ENCODE peak calls at places on chromosomes 6 and 20, in nine cellular contexts. Z is SK-N-SH, P is heart left ventricle, N is heart right ventricle, I is aorta, Q is pancreas, S is tibial nerve, E is fibroblast of lung, V is right atrium auricular region. J is an unnamed sample. For H3K27me3, the result is how much of the 10 kb centered on the place peaks cover.

GRCh38 chr6:122652431-122652830 is 42.2 kb downstream of the PKIB start:
- DNase-seq in Z (no peak), Q (no peak), S (no peak), P (no peak), I (no peak), E (peak), V (no peak), N (no peak), J (no peak)

GRCh38 chr20:25076731-25077609 is 5.0 kb downstream of the VSX1 start:
- DNase-seq in I (no peak), N (no peak), V (peak), P (no peak), Q (no peak), Z (peak), S (no peak), E (no peak), J (no peak)

GRCh38 chr6:30749554-30750378 is 5.4 kb upstream of the IER3 start:
- DNase-seq in E (no peak), N (no peak), V (no peak), S (no peak), Z (no peak), P (no peak), I (no peak), Q (peak), J (no peak)

GRCh38 chr20:24979036-24979960 is 13.3 kb downstream of the APMAP start:
- DNase-seq in Z (no peak), S (no peak), Q (no peak), N (no peak), E (no peak), P (peak), I (no peak), V (peak), J (no peak)

GRCh38 chr6:13406781-13407180 is 78.4 kb upstream of the TBC1D7 start:
- DNase-seq in V (no peak), Q (no peak), N (peak), S (no peak), P (peak), Z (no peak), I (no peak), E (no peak), J (no peak)

GRCh38 chr6:159973951-159974350 is 5.1 kb downstream of the IGF2R start:
- DNase-seq in P (no peak), Q (no peak), I (no peak), N (no peak), V (no peak), S (no peak), Z (no peak), E (peak), J (no peak)

GRCh38 chr6:41846666-41847237 is 48.4 kb downstream of the USP49 start:
- DNase-seq in P (peak), S (no peak), V (no peak), N (peak), E (peak), Q (no peak), I (no peak), Z (peak), J (no peak)

GRCh38 chr6:166602928-166603690 is 16.6 kb upstream of the RAMACL start:
- DNase-seq in Z (no peak), N (peak), Q (no peak), S (no peak), E (no peak), P (no peak), V (no peak), I (no peak), J (no peak)

GRCh38 chr6:87756858-87757257 is 54.8 kb upstream of the AKIRIN2 start:
- DNase-seq in I (no peak), S (no peak), Z (no peak), Q (no peak), E (peak), P (no peak), N (no peak), V (peak), J (no peak)

GRCh38 chr6:107621216-107621940 is 131.5 kb downstream of the SOBP start:
- DNase-seq in I (no peak), P (no peak), Q (no peak), N (no peak), S (no peak), Z (no peak), E (no peak), V (no peak), J (no peak)

GRCh38 chr20:50874758-50875665 is 56.2 kb downstream of the ADNP start:
- DNase-seq in V (no peak), S (no peak), Q (peak), I (no peak), Z (no peak), N (no peak), P (no peak), E (no peak), J (no peak)

GRCh38 chr6:90497411-90497810 is 89.5 kb downstream of the MAP3K7 start:
- DNase-seq in P (no peak), Q (no peak), Z (no peak), I (no peak), S (no peak), N (no peak), V (no peak), E (no peak), J (no peak)

GRCh38 chr6:35262596-35262995 is 3.1 kb downstream of the ZNF76 start:
- DNase-seq in Z (no peak), N (no peak), E (peak), I (no peak), Q (no peak), V (no peak), P (no peak), S (no peak), J (no peak)

GRCh38 chr6:18308070-18308735 is 43.9 kb upstream of the DEK start:
- DNase-seq in Z (no peak), S (no peak), I (no peak), Q (no peak), E (peak), P (no peak), N (no peak), V (no peak), J (no peak)

GRCh38 chr6:7954477-7955200 is 44.1 kb upstream of the TXNDC5 start:
- DNase-seq in E (no peak), N (no peak), V (no peak), Q (no peak), I (no peak), Z (no peak), P (no peak), S (no peak), J (no peak)

GRCh38 chr6:6556738-6557503 is 31.6 kb upstream of the LY86 start:
- DNase-seq in E (peak), S (no peak), N (peak), I (no peak), Z (peak), Q (peak), V (no peak), P (peak), J (no peak)

GRCh38 chr20:64136004-64136710 is 28.1 kb upstream of the MYT1 start:
- DNase-seq in V (no peak), P (no peak), S (no peak), I (peak), Q (peak), N (no peak), Z (no peak), E (no peak), J (no peak)

GRCh38 chr6:170160031-170160627 is 130.7 kb downstream of the DLL1 start:
- DNase-seq in N (no peak), P (no peak), Q (no peak), I (no peak), V (no peak), Z (no peak), S (no peak), E (no peak), J (no peak)

GRCh38 chr6:36196880-36197548 is 470 bp downstream of the BRPF3 start:
- DNase-seq in E (peak), S (peak), P (peak), Q (peak), N (peak), I (peak), Z (peak), V (peak), J (peak)

GRCh38 chr20:22682381-22682780 is 98.0 kb upstream of the FOXA2 start:
- DNase-seq in Z (no peak), P (no peak), Q (no peak), E (no peak), N (no peak), S (no peak), V (peak), I (no peak), J (no peak)

GRCh38 chr6:118787746-118788419 is 106.1 kb upstream of the ASF1A start:
- DNase-seq in Q (no peak), Z (no peak), V (peak), E (peak), I (peak), P (peak), S (no peak), N (peak), J (no peak)

GRCh38 chr6:165889636-165890403 is 226.8 kb upstream of the PDE10A start:
- DNase-seq in P (no peak), E (peak), S (no peak), V (no peak), Z (peak), N (peak), Q (no peak), I (no peak), J (no peak)

GRCh38 chr20:51014797-51015722 is 7.8 kb downstream of the KCNG1 start:
- DNase-seq in V (peak), P (no peak), S (no peak), Z (peak), N (peak), E (peak), I (no peak), Q (peak), J (no peak)

DNA sequence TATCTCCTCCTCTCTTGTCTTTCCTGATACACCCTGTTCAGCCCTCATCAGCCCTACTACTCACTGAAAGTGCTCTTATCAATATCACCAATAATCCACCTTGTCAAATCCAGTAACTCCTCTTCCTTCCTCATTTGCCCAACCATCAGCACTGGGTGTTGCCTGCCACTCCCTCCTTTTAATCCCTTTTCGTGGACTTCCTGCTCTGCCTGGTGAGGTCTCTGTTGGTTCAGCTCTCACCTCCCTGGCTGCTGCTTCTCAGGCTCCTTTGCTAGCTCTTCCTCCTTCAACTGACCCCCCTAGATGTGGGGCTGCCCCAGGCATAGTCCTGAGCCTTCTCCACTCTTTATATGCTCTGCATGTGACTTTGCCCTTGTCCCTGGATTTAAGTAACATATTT is 92.5 kb downstream of the PREP start:
- DNase-seq in Q (no peak), N (no peak), S (no peak), E (no peak), V (no peak), I (no peak), P (no peak), Z (no peak), J (no peak)
- H3K27ac ChIP-seq in Q (no peak), N (no peak), S (no peak), E (no peak), V (no peak), I (no peak), P (no peak), Z (no peak), J (no peak)

GRCh38 chr6:374956-375355 is 16.6 kb upstream of the IRF4 start:
- DNase-seq in I (no peak), Q (peak), N (no peak), Z (no peak), S (no peak), V (no peak), E (no peak), P (no peak), J (no peak)
- H3K27me3 ChIP-seq in I (under half), Q (under half), N (half or more), Z (half or more), S (under half), V (under half), E (under half), P (under half), J (half or more)

GRCh38 chr20:11979306-11980128 is 61.8 kb downstream of the BTBD3 start:
- DNase-seq in I (no peak), P (no peak), Z (no peak), Q (no peak), V (no peak), S (no peak), E (no peak), N (no peak), J (no peak)
- H3K27ac ChIP-seq in I (no peak), P (no peak), Z (no peak), Q (no peak), V (no peak), S (no peak), E (no peak), N (no peak), J (no peak)

DNA sequence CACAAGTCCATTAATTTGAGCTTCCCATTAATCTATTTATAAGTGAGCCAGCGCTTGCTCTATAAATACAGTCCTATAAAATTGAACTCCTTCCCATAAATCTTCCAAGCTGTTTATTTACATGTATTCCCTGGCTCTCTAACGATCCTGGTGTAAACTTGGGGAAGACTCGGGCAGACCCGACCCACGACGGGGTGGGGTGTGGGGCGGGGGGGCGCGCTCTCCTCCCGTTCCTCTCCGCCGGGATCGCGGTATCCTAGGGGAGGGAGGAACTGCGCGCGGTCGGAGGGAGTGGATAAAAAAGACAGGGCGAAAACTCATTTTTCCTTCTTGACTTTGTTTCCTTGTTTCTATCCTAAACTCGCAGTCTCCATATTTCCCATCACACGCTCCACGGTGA is 31.1 kb downstream of the TFAP2B start:
- DNase-seq in E (no peak), Z (peak), Q (no peak), I (no peak), P (no peak), V (no peak), S (no peak), N (no peak), J (no peak)
- H3K27me3 ChIP-seq in E (under half), Z (under half), Q (half or more), I (under half), P (half or more), V (under half), S (under half), N (half or more), J (under half)

DNA sequence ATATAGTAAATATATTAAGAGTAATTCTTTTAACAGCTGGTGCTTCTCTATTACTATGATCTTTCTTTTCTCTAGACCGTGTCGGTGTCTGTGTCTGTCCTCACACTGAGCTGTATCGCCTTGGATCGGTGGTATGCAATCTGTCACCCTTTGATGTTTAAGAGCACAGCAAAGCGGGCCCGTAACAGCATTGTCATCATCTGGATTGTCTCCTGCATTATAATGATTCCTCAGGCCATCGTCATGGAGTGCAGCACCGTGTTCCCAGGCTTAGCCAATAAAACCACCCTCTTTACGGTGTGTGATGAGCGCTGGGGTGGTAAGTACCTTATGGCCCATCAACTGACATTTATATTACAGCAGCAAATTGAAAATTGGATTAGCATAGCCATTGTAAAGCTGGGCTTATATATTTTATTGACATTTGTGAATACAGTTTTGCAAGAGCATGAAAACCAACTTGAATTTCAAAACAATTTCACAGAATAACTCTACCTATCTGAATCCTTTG is 72.2 kb upstream of the GFRAL start:
- DNase-seq in P (no peak), I (no peak), E (no peak), Q (no peak), Z (no peak), V (no peak), N (no peak), S (no peak), J (no peak)
- H3K27ac ChIP-seq in P (no peak), I (no peak), E (no peak), Q (no peak), Z (no peak), V (no peak), N (no peak), S (no peak), J (no peak)

DNA sequence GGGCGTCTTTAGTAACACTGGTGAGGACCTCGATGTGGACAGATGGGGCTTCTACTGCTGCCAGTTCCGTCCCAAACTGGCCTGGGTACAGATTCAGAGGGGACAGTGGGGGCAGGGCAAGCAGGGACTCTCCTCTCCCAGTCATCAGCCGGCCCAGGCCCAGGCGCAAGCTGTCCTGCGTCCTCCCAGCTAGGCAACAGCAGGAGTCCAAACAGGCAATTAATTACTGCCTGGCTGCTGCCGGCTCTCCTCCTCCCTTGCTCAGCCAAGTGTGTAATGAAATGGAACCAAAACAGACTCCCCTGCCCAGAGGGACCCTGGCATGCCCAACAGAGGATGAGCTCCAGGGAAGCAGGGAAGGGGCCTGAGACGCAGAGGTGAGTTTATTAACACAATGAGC is 17.8 kb upstream of the SLC32A1 start:
- DNase-seq in P (no peak), E (no peak), S (no peak), Z (peak), N (no peak), I (no peak), V (no peak), Q (no peak), J (no peak)
- H3K27me3 ChIP-seq in P (under half), E (under half), S (under half), Z (under half), N (half or more), I (under half), V (under half), Q (under half), J (half or more)

GRCh38 chr20:33791540-33791939 is 19.6 kb upstream of the CHMP4B start:
- DNase-seq in V (no peak), N (no peak), I (no peak), P (no peak), Q (no peak), E (no peak), Z (no peak), S (no peak), J (no peak)

GRCh38 chr20:33791959-33792597 is 19.1 kb upstream of the CHMP4B start:
- DNase-seq in P (peak), V (no peak), I (no peak), Q (peak), Z (peak), N (peak), S (no peak), E (peak), J (peak)

GRCh38 chr20:33791021-33791420 is 20.1 kb upstream of the CHMP4B start:
- DNase-seq in S (no peak), I (no peak), N (no peak), V (no peak), E (no peak), P (no peak), Z (no peak), Q (peak), J (no peak)

GRCh38 chr20:33790571-33790970 is 20.6 kb upstream of the CHMP4B start:
- DNase-seq in P (no peak), N (no peak), I (no peak), Z (no peak), Q (peak), S (no peak), V (no peak), E (no peak), J (no peak)

DNA sequence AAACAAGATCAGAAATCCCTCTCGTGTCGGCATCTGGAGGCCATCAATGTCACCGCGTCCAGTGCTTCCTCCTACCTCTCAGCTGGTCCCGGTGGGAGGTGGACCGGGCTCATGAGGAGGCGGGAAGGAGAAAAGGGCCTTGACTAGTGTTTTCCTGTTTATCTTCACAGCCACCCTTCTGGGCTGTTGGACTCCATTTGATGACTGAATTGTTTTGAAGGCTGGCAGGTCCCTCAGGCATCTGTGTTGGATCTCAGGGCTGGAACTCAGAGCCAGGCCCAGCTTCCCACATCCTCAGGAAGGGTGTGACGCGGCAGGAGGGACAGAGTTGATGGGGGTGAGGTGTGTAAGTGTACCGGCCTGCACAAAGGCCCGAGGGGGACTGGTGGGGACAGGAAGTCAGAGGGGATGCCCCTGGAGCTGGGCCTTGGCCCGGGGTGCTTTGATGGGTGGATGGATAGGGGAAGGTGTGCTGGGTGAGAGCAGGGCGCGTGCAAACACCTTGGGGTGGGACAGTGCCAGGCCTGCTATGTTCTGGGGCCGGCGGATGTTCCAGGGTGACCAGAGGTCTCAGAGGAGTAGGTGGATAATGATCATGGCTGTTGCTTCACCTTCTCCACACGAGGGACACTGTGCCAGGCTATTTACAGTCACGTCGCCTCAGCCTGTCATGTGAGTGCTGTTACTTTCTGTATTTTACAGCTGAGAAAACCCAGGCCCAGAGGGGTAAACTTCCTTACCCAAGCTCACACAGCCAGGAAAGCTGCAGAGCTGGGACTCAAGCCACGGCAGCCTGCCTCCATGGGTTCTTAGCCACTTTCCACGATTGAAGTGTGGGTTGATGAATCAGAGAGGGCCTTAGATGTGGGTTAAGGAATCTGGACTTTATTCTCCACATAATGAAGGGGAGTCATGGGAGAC is 17.9 kb upstream of the CHMP4B start:
- DNase-seq in Z (no peak), E (no peak), P (peak), I (no peak), S (no peak), N (peak), V (no peak), Q (no peak), J (peak)
- H3K27ac ChIP-seq in Z (no peak), E (no peak), P (peak), I (no peak), S (peak), N (peak), V (peak), Q (no peak), J (peak)